ENCODE peak calls at places on chromosome X, in five cellular contexts. One of them, this sample, is unnamed.

GRCh38 chrX:10230222-10230621 is 73.4 kb downstream of the CLCN4 start:
- DNase-seq in stomach: no peak
- DNase-seq in transverse colon: no peak
- DNase-seq in SK-N-SH: no peak
- DNase-seq in GM23338: no peak
- DNase-seq in this sample: no peak

GRCh38 chrX:14505648-14506047 is 23.7 kb upstream of the GLRA2 start:
- DNase-seq in stomach: no peak
- DNase-seq in transverse colon: no peak
- DNase-seq in SK-N-SH: no peak
- DNase-seq in GM23338: no peak
- DNase-seq in this sample: no peak

GRCh38 chrX:9458516-9459078 is 6.3 kb upstream of the TBL1X start:
- DNase-seq in stomach: no peak
- DNase-seq in transverse colon: no peak
- DNase-seq in SK-N-SH: no peak
- DNase-seq in GM23338: no peak
- DNase-seq in this sample: no peak

GRCh38 chrX:150906694-150907093 is 8.2 kb upstream of the CD99L2 start:
- DNase-seq in stomach: no peak
- DNase-seq in transverse colon: no peak
- DNase-seq in SK-N-SH: no peak
- DNase-seq in GM23338: no peak
- DNase-seq in this sample: no peak

GRCh38 chrX:11758400-11759171 is 549 bp downstream of the MSL3 start:
- DNase-seq in stomach: peak; percentile 87
- DNase-seq in transverse colon: peak; percentile 88
- DNase-seq in SK-N-SH: peak; percentile 86
- DNase-seq in GM23338: peak; percentile 80
- DNase-seq in this sample: peak; percentile 71

GRCh38 chrX:150446995-150447394 is 83.9 kb downstream of the MAMLD1 start:
- DNase-seq in stomach: no peak
- DNase-seq in transverse colon: no peak
- DNase-seq in SK-N-SH: no peak
- DNase-seq in GM23338: no peak
- DNase-seq in this sample: no peak

GRCh38 chrX:48939417-48940228 is 17.8 kb downstream of the OTUD5 start:
- DNase-seq in stomach: no peak
- DNase-seq in transverse colon: peak; percentile 33
- DNase-seq in SK-N-SH: no peak
- DNase-seq in GM23338: no peak
- DNase-seq in this sample: no peak

GRCh38 chrX:22063284-22063683 is 31.2 kb downstream of the PHEX start:
- DNase-seq in stomach: no peak
- DNase-seq in transverse colon: no peak
- DNase-seq in SK-N-SH: no peak
- DNase-seq in GM23338: no peak
- DNase-seq in this sample: no peak

GRCh38 chrX:103727115-103727514 is 16.4 kb downstream of the TMEM31 start:
- DNase-seq in stomach: no peak
- DNase-seq in transverse colon: no peak
- DNase-seq in SK-N-SH: no peak
- DNase-seq in GM23338: no peak
- DNase-seq in this sample: no peak

GRCh38 chrX:72270316-72270866 is 6.7 kb downstream of the RPS4X start:
- DNase-seq in stomach: no peak
- DNase-seq in transverse colon: no peak
- DNase-seq in SK-N-SH: no peak
- DNase-seq in GM23338: no peak
- DNase-seq in this sample: no peak

GRCh38 chrX:13473666-13474516 is 95.5 kb upstream of the EGFL6 start:
- DNase-seq in stomach: no peak
- DNase-seq in transverse colon: no peak
- DNase-seq in SK-N-SH: no peak
- DNase-seq in GM23338: no peak
- DNase-seq in this sample: no peak

GRCh38 chrX:9781941-9782340 is 4.3 kb upstream of the SHROOM2 start:
- DNase-seq in stomach: no peak
- DNase-seq in transverse colon: no peak
- DNase-seq in SK-N-SH: no peak
- DNase-seq in GM23338: no peak
- DNase-seq in this sample: no peak

GRCh38 chrX:55524487-55524886 is 34.8 kb upstream of the USP51 start:
- DNase-seq in stomach: no peak
- DNase-seq in transverse colon: no peak
- DNase-seq in SK-N-SH: no peak
- DNase-seq in GM23338: peak; percentile 5
- DNase-seq in this sample: no peak

GRCh38 chrX:28552322-28552721 is 34.9 kb upstream of the IL1RAPL1 start:
- DNase-seq in stomach: no peak
- DNase-seq in transverse colon: no peak
- DNase-seq in SK-N-SH: no peak
- DNase-seq in GM23338: no peak
- DNase-seq in this sample: no peak

GRCh38 chrX:74514384-74514783 is 93.1 kb downstream of the SLC16A2 start:
- DNase-seq in stomach: no peak
- DNase-seq in transverse colon: no peak
- DNase-seq in SK-N-SH: no peak
- DNase-seq in GM23338: peak; percentile 23
- DNase-seq in this sample: no peak

GRCh38 chrX:133649659-133650058 is 234.4 kb upstream of the GPC4 start:
- DNase-seq in stomach: no peak
- DNase-seq in transverse colon: no peak
- DNase-seq in SK-N-SH: no peak
- DNase-seq in GM23338: peak; percentile 79
- DNase-seq in this sample: no peak

GRCh38 chrX:135632353-135632752 is 81.1 kb upstream of the CT45A1 start:
- DNase-seq in stomach: no peak
- DNase-seq in transverse colon: no peak
- DNase-seq in SK-N-SH: no peak
- DNase-seq in GM23338: no peak
- DNase-seq in this sample: no peak

GRCh38 chrX:133364201-133364600 is 51.1 kb downstream of the GPC4 start:
- DNase-seq in stomach: no peak
- DNase-seq in transverse colon: no peak
- DNase-seq in SK-N-SH: no peak
- DNase-seq in GM23338: no peak
- DNase-seq in this sample: no peak

GRCh38 chrX:51569561-51569960 is 49.2 kb downstream of the CENPVL3 start:
- DNase-seq in stomach: no peak
- DNase-seq in transverse colon: no peak
- DNase-seq in SK-N-SH: no peak
- DNase-seq in GM23338: no peak
- DNase-seq in this sample: no peak

GRCh38 chrX:9644335-9644734 is 121.3 kb downstream of the GPR143 start:
- DNase-seq in stomach: no peak
- DNase-seq in transverse colon: no peak
- DNase-seq in SK-N-SH: no peak
- DNase-seq in GM23338: no peak
- DNase-seq in this sample: no peak

GRCh38 chrX:68830486-68831404 is 1.9 kb downstream of the EFNB1 start:
- DNase-seq in stomach: no peak
- DNase-seq in transverse colon: no peak
- DNase-seq in SK-N-SH: peak; percentile 44
- DNase-seq in GM23338: no peak
- DNase-seq in this sample: no peak

GRCh38 chrX:133254666-133255065 is 36.5 kb upstream of the TFDP3 start:
- DNase-seq in stomach: no peak
- DNase-seq in transverse colon: no peak
- DNase-seq in SK-N-SH: no peak
- DNase-seq in GM23338: no peak
- DNase-seq in this sample: no peak

GRCh38 chrX:153611298-153612095 is 12.6 kb upstream of the CCNQ start:
- DNase-seq in stomach: no peak
- DNase-seq in transverse colon: no peak
- DNase-seq in SK-N-SH: no peak
- DNase-seq in GM23338: no peak
- DNase-seq in this sample: no peak

GRCh38 chrX:65697173-65697572 is 29.7 kb downstream of the MSN start:
- DNase-seq in stomach: no peak
- DNase-seq in transverse colon: no peak
- DNase-seq in SK-N-SH: no peak
- DNase-seq in GM23338: no peak
- DNase-seq in this sample: no peak

GRCh38 chrX:150873616-150874015 is 24.9 kb downstream of the CD99L2 start:
- DNase-seq in stomach: peak; percentile 37
- DNase-seq in transverse colon: no peak
- DNase-seq in SK-N-SH: no peak
- DNase-seq in GM23338: no peak
- DNase-seq in this sample: peak; percentile 8

GRCh38 chrX:361231-362145 is 25.2 kb downstream of the PPP2R3B start:
- DNase-seq in stomach: no peak
- DNase-seq in transverse colon: no peak
- DNase-seq in SK-N-SH: no peak
- DNase-seq in GM23338: no peak
- DNase-seq in this sample: no peak

GRCh38 chrX:23578079-23578478 is 89.2 kb upstream of the PRDX4 start:
- DNase-seq in stomach: no peak
- DNase-seq in transverse colon: no peak
- DNase-seq in SK-N-SH: no peak
- DNase-seq in GM23338: no peak
- DNase-seq in this sample: no peak

GRCh38 chrX:70043685-70044084 is 6.1 kb downstream of the AWAT2 start:
- DNase-seq in stomach: no peak
- DNase-seq in transverse colon: no peak
- DNase-seq in SK-N-SH: no peak
- DNase-seq in GM23338: peak; percentile 20
- DNase-seq in this sample: no peak

GRCh38 chrX:10098235-10098819 is 58.4 kb upstream of the CLCN4 start:
- DNase-seq in stomach: no peak
- DNase-seq in transverse colon: no peak
- DNase-seq in SK-N-SH: no peak
- DNase-seq in GM23338: no peak
- DNase-seq in this sample: no peak

GRCh38 chrX:76126851-76127250 is 46.0 kb upstream of the PBDC1 start:
- DNase-seq in stomach: no peak
- DNase-seq in transverse colon: no peak
- DNase-seq in SK-N-SH: no peak
- DNase-seq in GM23338: no peak
- DNase-seq in this sample: no peak

GRCh38 chrX:67780694-67781109 is 236.9 kb downstream of the AR start:
- DNase-seq in stomach: peak; percentile 36
- DNase-seq in transverse colon: peak; percentile 27
- DNase-seq in SK-N-SH: no peak
- DNase-seq in GM23338: no peak
- DNase-seq in this sample: no peak
- TF ChIP-seq POLR2AphosphoS5 in stomach: peak; percentile 30
- TF ChIP-seq POLR2AphosphoS5 in transverse colon: no peak
- TF ChIP-seq POLR2AphosphoS5 in SK-N-SH: no peak
- TF ChIP-seq POLR2AphosphoS5 in GM23338: no peak
- TF ChIP-seq POLR2AphosphoS5 in this sample: peak; percentile 13

GRCh38 chrX:115029869-115030564 is 12.6 kb upstream of the IL13RA2 start:
- DNase-seq in stomach: no peak
- DNase-seq in transverse colon: no peak
- DNase-seq in SK-N-SH: no peak
- DNase-seq in GM23338: no peak
- DNase-seq in this sample: peak; percentile 4
- TF ChIP-seq POLR2AphosphoS5 in stomach: no peak
- TF ChIP-seq POLR2AphosphoS5 in transverse colon: no peak
- TF ChIP-seq POLR2AphosphoS5 in SK-N-SH: peak; percentile 35
- TF ChIP-seq POLR2AphosphoS5 in GM23338: no peak
- TF ChIP-seq POLR2AphosphoS5 in this sample: no peak

GRCh38 chrX:15881498-15881897 is 26.9 kb upstream of the AP1S2 start:
- DNase-seq in stomach: no peak
- DNase-seq in transverse colon: no peak
- DNase-seq in SK-N-SH: no peak
- DNase-seq in GM23338: no peak
- DNase-seq in this sample: no peak

GRCh38 chrX:15877380-15877779 is 22.8 kb upstream of the AP1S2 start:
- DNase-seq in stomach: no peak
- DNase-seq in transverse colon: no peak
- DNase-seq in SK-N-SH: no peak
- DNase-seq in GM23338: no peak
- DNase-seq in this sample: no peak

GRCh38 chrX:15883540-15883863 is 28.9 kb upstream of the AP1S2 start:
- DNase-seq in stomach: no peak
- DNase-seq in transverse colon: no peak
- DNase-seq in SK-N-SH: no peak
- DNase-seq in GM23338: no peak
- DNase-seq in this sample: no peak

GRCh38 chrX:15888062-15888461 is 33.4 kb upstream of the AP1S2 start:
- DNase-seq in stomach: no peak
- DNase-seq in transverse colon: no peak
- DNase-seq in SK-N-SH: no peak
- DNase-seq in GM23338: no peak
- DNase-seq in this sample: no peak

DNA sequence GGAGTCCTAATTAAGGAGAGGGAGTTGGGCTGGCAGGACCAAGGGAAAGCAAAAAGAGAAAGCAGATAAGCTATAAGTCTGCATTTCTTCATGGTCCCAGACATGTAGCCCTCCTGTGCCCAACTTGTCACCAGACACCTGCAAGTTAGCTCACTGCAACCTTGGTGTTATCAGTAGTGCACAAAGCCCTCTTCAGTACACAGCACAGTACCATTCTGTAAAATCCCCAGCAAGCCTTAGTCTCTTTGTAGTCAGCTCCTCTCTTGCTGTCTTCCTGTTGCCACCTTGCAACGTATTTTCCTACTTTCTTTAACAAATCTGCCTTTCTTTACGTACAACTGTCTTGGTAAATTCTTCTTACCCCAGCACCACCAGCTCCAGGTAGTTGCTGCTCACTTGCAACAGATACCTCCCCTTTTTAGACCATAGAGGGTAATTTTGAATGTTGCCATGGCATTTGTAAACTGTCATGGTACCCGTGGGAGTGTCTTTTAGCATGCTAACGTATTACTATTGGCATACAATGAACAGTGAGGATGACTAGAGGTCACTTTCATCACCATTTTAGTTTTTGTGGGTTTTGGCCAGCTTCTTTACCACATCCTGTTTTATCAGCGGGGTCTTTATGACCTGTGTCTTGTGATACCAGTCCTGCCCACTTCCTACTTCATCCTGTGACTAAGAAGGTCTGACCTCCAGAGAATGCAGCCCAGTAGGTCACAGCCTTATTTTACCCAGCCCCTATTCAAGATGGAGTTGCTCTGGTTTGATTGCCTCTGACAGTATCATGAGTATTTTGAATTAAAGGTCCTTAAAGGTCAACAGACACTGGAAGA is 28.3 kb upstream of the AP1S2 start:
- DNase-seq in stomach: no peak
- DNase-seq in transverse colon: no peak
- DNase-seq in SK-N-SH: no peak
- DNase-seq in GM23338: no peak
- DNase-seq in this sample: no peak
- TF ChIP-seq POLR2AphosphoS5 in stomach: no peak
- TF ChIP-seq POLR2AphosphoS5 in transverse colon: no peak
- TF ChIP-seq POLR2AphosphoS5 in SK-N-SH: no peak
- TF ChIP-seq POLR2AphosphoS5 in GM23338: no peak
- TF ChIP-seq POLR2AphosphoS5 in this sample: no peak

DNA sequence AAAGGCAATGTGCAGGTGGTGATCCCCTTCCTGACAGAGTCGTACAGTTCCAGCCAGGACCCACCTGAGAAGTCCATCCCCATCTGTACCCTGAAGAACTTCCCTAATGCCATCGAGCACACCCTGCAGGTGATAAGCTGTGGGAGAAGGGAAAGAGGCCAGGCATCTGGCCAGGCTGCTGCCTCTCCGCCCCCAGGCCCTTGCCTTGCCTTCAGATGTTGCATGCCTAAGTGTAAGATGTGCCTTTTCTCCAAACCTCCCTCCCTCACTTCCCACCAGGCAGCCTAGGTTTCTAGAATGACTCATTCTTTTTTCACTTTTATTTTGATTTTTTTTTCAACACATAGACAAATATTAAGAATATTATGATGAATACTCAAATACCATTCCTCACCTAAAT is 12.2 kb upstream of the CDK16 start:
- DNase-seq in stomach: no peak
- DNase-seq in transverse colon: no peak
- DNase-seq in SK-N-SH: no peak
- DNase-seq in GM23338: no peak
- DNase-seq in this sample: no peak
- TF ChIP-seq POLR2AphosphoS5 in stomach: no peak
- TF ChIP-seq POLR2AphosphoS5 in transverse colon: no peak
- TF ChIP-seq POLR2AphosphoS5 in SK-N-SH: no peak
- TF ChIP-seq POLR2AphosphoS5 in GM23338: no peak
- TF ChIP-seq POLR2AphosphoS5 in this sample: no peak

This sample was measured in prostate gland.